ENCODE peak calls at places on chromosomes 11 and 22, in five cellular contexts. R, J, E, Q and G are unnamed samples.

GRCh38 chr22:26056455-26056854 is 112.8 kb upstream of the SEZ6L start:
- DNase-seq in R (no peak), J (no peak), E (no peak), Q (no peak), G (no peak)

GRCh38 chr11:11403763-11404725 is 51.0 kb upstream of the CSNK2A3 start:
- DNase-seq in R (no peak), J (no peak), E (no peak), Q (no peak), G (peak; percentile 35)

GRCh38 chr11:783581-784015 is 6.3 kb downstream of the CEND1 start:
- DNase-seq in R (peak; percentile 90), J (no peak), E (no peak), Q (peak; percentile 85), G (peak; percentile 85)

GRCh38 chr11:125551835-125552342 is 17.4 kb upstream of the EI24 start:
- DNase-seq in R (no peak), J (no peak), E (no peak), Q (no peak), G (no peak)

GRCh38 chr11:94199367-94200130 is 70.9 kb downstream of the PANX1 start:
- DNase-seq in R (no peak), J (no peak), E (no peak), Q (no peak), G (no peak)

GRCh38 chr11:19660076-19660475 is 52.6 kb upstream of the NAV2 start:
- DNase-seq in R (no peak), J (no peak), E (no peak), Q (no peak), G (peak; percentile 79)

GRCh38 chr11:10326080-10326964 is 21.4 kb downstream of the ADM start:
- DNase-seq in R (no peak), J (no peak), E (no peak), Q (no peak), G (peak; percentile 76)

GRCh38 chr22:37340331-37341262 is 58.3 kb downstream of the CYTH4 start:
- DNase-seq in R (no peak), J (no peak), E (no peak), Q (no peak), G (no peak)

GRCh38 chr11:131987703-131988102 is 617.3 kb downstream of the NTM start:
- DNase-seq in R (no peak), J (no peak), E (no peak), Q (no peak), G (no peak)

GRCh38 chr11:130031056-130031455 is 28.4 kb upstream of the PRDM10 start:
- DNase-seq in R (no peak), J (no peak), E (no peak), Q (no peak), G (no peak)

GRCh38 chr11:74634537-74634936 is 42.2 kb downstream of the POLD3 start:
- DNase-seq in R (no peak), J (no peak), E (no peak), Q (no peak), G (peak; percentile 65)

GRCh38 chr22:44351685-44352377 is 39.1 kb upstream of the SHISAL1 start:
- DNase-seq in R (no peak), J (no peak), E (no peak), Q (peak; percentile 80), G (peak; percentile 92)

GRCh38 chr22:47129902-47130301 is 367.5 kb downstream of the TBC1D22A start:
- DNase-seq in R (no peak), J (no peak), E (no peak), Q (no peak), G (no peak)

GRCh38 chr22:45207533-45207932 is 33.2 kb downstream of the KIAA0930 start:
- DNase-seq in R (no peak), J (no peak), E (no peak), Q (no peak), G (no peak)

GRCh38 chr22:50705219-50705691 is 32.6 kb downstream of the SHANK3 start:
- DNase-seq in R (peak; percentile 96), J (no peak), E (no peak), Q (no peak), G (peak; percentile 81)

GRCh38 chr22:21000215-21000986 is 1.5 kb downstream of the THAP7 start:
- DNase-seq in R (no peak), J (no peak), E (no peak), Q (no peak), G (no peak)

GRCh38 chr22:40027191-40028097 is 32.7 kb downstream of the FAM83F start:
- DNase-seq in R (no peak), J (no peak), E (no peak), Q (no peak), G (no peak)

GRCh38 chr11:87463486-87464102 is 425.9 kb downstream of the TMEM135 start:
- DNase-seq in R (no peak), J (no peak), E (no peak), Q (no peak), G (peak; percentile 13)

GRCh38 chr11:21768388-21768787 is 424.5 kb upstream of the ANO5 start:
- DNase-seq in R (no peak), J (no peak), E (no peak), Q (no peak), G (no peak)

GRCh38 chr11:6570691-6571427 is 32.6 kb downstream of the RRP8 start:
- DNase-seq in R (no peak), J (no peak), E (no peak), Q (no peak), G (no peak)